ENCODE peak calls at places on chromosomes 4 and X, in seven cellular contexts. One of them, this sample, is unnamed.

GRCh38 chr4:159764343-159764952 is 661.6 kb downstream of the RAPGEF2 start:
- DNase-seq in A549: peak; percentile 8
- DNase-seq in tibial artery: no peak
- DNase-seq in CD8-positive, alpha-beta T cell: no peak
- DNase-seq in progenitor cell of endocrine pancreas: peak; percentile 26
- DNase-seq in foreskin keratinocyte: peak; percentile 62
- DNase-seq in fibroblast of mammary gland: peak; percentile 35
- DNase-seq in this sample: no peak

GRCh38 chrX:42485621-42486020 is 292.3 kb downstream of the PPP1R2C start:
- DNase-seq in foreskin keratinocyte: peak; percentile 20
- DNase-seq in A549: no peak
- DNase-seq in tibial artery: no peak
- DNase-seq in CD8-positive, alpha-beta T cell: no peak
- DNase-seq in fibroblast of mammary gland: peak; percentile 12
- DNase-seq in progenitor cell of endocrine pancreas: no peak
- DNase-seq in this sample: no peak

GRCh38 chr4:67438975-67439374 is 106.3 kb downstream of the CENPC start:
- DNase-seq in foreskin keratinocyte: no peak
- DNase-seq in tibial artery: no peak
- DNase-seq in fibroblast of mammary gland: no peak
- DNase-seq in progenitor cell of endocrine pancreas: no peak
- DNase-seq in CD8-positive, alpha-beta T cell: no peak
- DNase-seq in A549: no peak
- DNase-seq in this sample: no peak

GRCh38 chr4:113718252-113718651 is 43.3 kb downstream of the CAMK2D start:
- DNase-seq in fibroblast of mammary gland: no peak
- DNase-seq in tibial artery: no peak
- DNase-seq in progenitor cell of endocrine pancreas: no peak
- DNase-seq in CD8-positive, alpha-beta T cell: no peak
- DNase-seq in foreskin keratinocyte: no peak
- DNase-seq in A549: no peak
- DNase-seq in this sample: no peak

GRCh38 chr4:39802005-39802404 is 104.1 kb downstream of the UBE2K start:
- DNase-seq in fibroblast of mammary gland: no peak
- DNase-seq in progenitor cell of endocrine pancreas: no peak
- DNase-seq in foreskin keratinocyte: no peak
- DNase-seq in A549: no peak
- DNase-seq in tibial artery: no peak
- DNase-seq in CD8-positive, alpha-beta T cell: no peak
- DNase-seq in this sample: no peak

GRCh38 chrX:25156323-25156722 is 140.6 kb upstream of the ARX start:
- DNase-seq in progenitor cell of endocrine pancreas: no peak
- DNase-seq in foreskin keratinocyte: no peak
- DNase-seq in A549: no peak
- DNase-seq in fibroblast of mammary gland: no peak
- DNase-seq in CD8-positive, alpha-beta T cell: no peak
- DNase-seq in tibial artery: no peak
- DNase-seq in this sample: no peak

GRCh38 chr4:86720508-86721068 is 126.5 kb downstream of the PTPN13 start:
- DNase-seq in A549: no peak
- DNase-seq in tibial artery: no peak
- DNase-seq in CD8-positive, alpha-beta T cell: no peak
- DNase-seq in fibroblast of mammary gland: peak; percentile 19
- DNase-seq in foreskin keratinocyte: peak; percentile 15
- DNase-seq in progenitor cell of endocrine pancreas: no peak
- DNase-seq in this sample: no peak

GRCh38 chr4:107519057-107519456 is 201.0 kb downstream of the PAPSS1 start:
- DNase-seq in CD8-positive, alpha-beta T cell: no peak
- DNase-seq in foreskin keratinocyte: peak; percentile 26
- DNase-seq in tibial artery: no peak
- DNase-seq in progenitor cell of endocrine pancreas: peak; percentile 10
- DNase-seq in A549: no peak
- DNase-seq in fibroblast of mammary gland: peak; percentile 41
- DNase-seq in this sample: no peak

GRCh38 chr4:4960574-4960973 is 58.7 kb downstream of the CYTL1 start:
- DNase-seq in foreskin keratinocyte: no peak
- DNase-seq in fibroblast of mammary gland: no peak
- DNase-seq in progenitor cell of endocrine pancreas: no peak
- DNase-seq in A549: no peak
- DNase-seq in CD8-positive, alpha-beta T cell: no peak
- DNase-seq in tibial artery: no peak
- DNase-seq in this sample: no peak

GRCh38 chrX:154057790-154058189 is 38.1 kb upstream of the IRAK1 start:
- DNase-seq in CD8-positive, alpha-beta T cell: no peak
- DNase-seq in A549: no peak
- DNase-seq in foreskin keratinocyte: no peak
- DNase-seq in tibial artery: no peak
- DNase-seq in fibroblast of mammary gland: no peak
- DNase-seq in progenitor cell of endocrine pancreas: no peak
- DNase-seq in this sample: no peak

GRCh38 chr4:5824635-5825034 is 68.3 kb downstream of the CRMP1 start:
- DNase-seq in tibial artery: no peak
- DNase-seq in foreskin keratinocyte: peak; percentile 16
- DNase-seq in CD8-positive, alpha-beta T cell: no peak
- DNase-seq in progenitor cell of endocrine pancreas: no peak
- DNase-seq in A549: peak; percentile 44
- DNase-seq in fibroblast of mammary gland: peak; percentile 59
- DNase-seq in this sample: no peak

GRCh38 chrX:119981286-119982070 is 37.9 kb upstream of the NKAP start:
- DNase-seq in foreskin keratinocyte: peak; percentile 23
- DNase-seq in tibial artery: no peak
- DNase-seq in A549: no peak
- DNase-seq in progenitor cell of endocrine pancreas: no peak
- DNase-seq in fibroblast of mammary gland: peak; percentile 48
- DNase-seq in CD8-positive, alpha-beta T cell: no peak
- DNase-seq in this sample: no peak

GRCh38 chr4:76690906-76691275 is 207.1 kb downstream of the SOWAHB start:
- DNase-seq in A549: no peak
- DNase-seq in tibial artery: no peak
- DNase-seq in fibroblast of mammary gland: no peak
- DNase-seq in progenitor cell of endocrine pancreas: no peak
- DNase-seq in CD8-positive, alpha-beta T cell: no peak
- DNase-seq in foreskin keratinocyte: no peak
- DNase-seq in this sample: no peak

GRCh38 chr4:173182403-173182802 is 13.8 kb downstream of the GALNT7 start:
- DNase-seq in foreskin keratinocyte: peak; percentile 95
- DNase-seq in fibroblast of mammary gland: peak; percentile 85
- DNase-seq in progenitor cell of endocrine pancreas: no peak
- DNase-seq in tibial artery: no peak
- DNase-seq in CD8-positive, alpha-beta T cell: no peak
- DNase-seq in A549: no peak
- DNase-seq in this sample: no peak

GRCh38 chrX:48468693-48469691 is 1.1 kb downstream of the SLC38A5 start:
- DNase-seq in CD8-positive, alpha-beta T cell: no peak
- DNase-seq in tibial artery: no peak
- DNase-seq in A549: no peak
- DNase-seq in foreskin keratinocyte: no peak
- DNase-seq in fibroblast of mammary gland: no peak
- DNase-seq in progenitor cell of endocrine pancreas: no peak
- DNase-seq in this sample: no peak

GRCh38 chrX:153974003-153974725 is 1.6 kb downstream of the TMEM187 start:
- DNase-seq in CD8-positive, alpha-beta T cell: no peak
- DNase-seq in foreskin keratinocyte: no peak
- DNase-seq in fibroblast of mammary gland: no peak
- DNase-seq in progenitor cell of endocrine pancreas: no peak
- DNase-seq in tibial artery: no peak
- DNase-seq in A549: no peak
- DNase-seq in this sample: peak; percentile 89

GRCh38 chr4:112492321-112492720 is 23.7 kb downstream of the NEUROG2 start:
- DNase-seq in foreskin keratinocyte: no peak
- DNase-seq in progenitor cell of endocrine pancreas: no peak
- DNase-seq in CD8-positive, alpha-beta T cell: no peak
- DNase-seq in A549: no peak
- DNase-seq in fibroblast of mammary gland: no peak
- DNase-seq in tibial artery: no peak
- DNase-seq in this sample: no peak

GRCh38 chr4:5203925-5204324 is 152.6 kb downstream of the STK32B start:
- DNase-seq in CD8-positive, alpha-beta T cell: no peak
- DNase-seq in tibial artery: no peak
- DNase-seq in fibroblast of mammary gland: peak; percentile 18
- DNase-seq in A549: no peak
- DNase-seq in foreskin keratinocyte: no peak
- DNase-seq in progenitor cell of endocrine pancreas: no peak
- DNase-seq in this sample: no peak

GRCh38 chrX:53133400-53133799 is 39.5 kb downstream of the KANTR start:
- DNase-seq in tibial artery: no peak
- DNase-seq in fibroblast of mammary gland: no peak
- DNase-seq in foreskin keratinocyte: peak; percentile 79
- DNase-seq in progenitor cell of endocrine pancreas: no peak
- DNase-seq in A549: no peak
- DNase-seq in CD8-positive, alpha-beta T cell: no peak
- DNase-seq in this sample: no peak

GRCh38 chrX:153622661-153623309 is 23.8 kb upstream of the CCNQ start:
- DNase-seq in tibial artery: no peak
- DNase-seq in CD8-positive, alpha-beta T cell: no peak
- DNase-seq in foreskin keratinocyte: no peak
- DNase-seq in fibroblast of mammary gland: no peak
- DNase-seq in A549: no peak
- DNase-seq in progenitor cell of endocrine pancreas: no peak
- DNase-seq in this sample: no peak

GRCh38 chr4:155543126-155543765 is 123.4 kb upstream of the GUCY1A1 start:
- DNase-seq in foreskin keratinocyte: peak; percentile 68
- DNase-seq in tibial artery: no peak
- DNase-seq in CD8-positive, alpha-beta T cell: no peak
- DNase-seq in A549: no peak
- DNase-seq in progenitor cell of endocrine pancreas: no peak
- DNase-seq in fibroblast of mammary gland: peak; percentile 82
- DNase-seq in this sample: no peak

GRCh38 chrX:10797493-10797892 is 177.1 kb upstream of the MID1 start:
- DNase-seq in A549: no peak
- DNase-seq in progenitor cell of endocrine pancreas: no peak
- DNase-seq in CD8-positive, alpha-beta T cell: no peak
- DNase-seq in fibroblast of mammary gland: peak; percentile 25
- DNase-seq in tibial artery: no peak
- DNase-seq in foreskin keratinocyte: peak; percentile 7
- DNase-seq in this sample: no peak

GRCh38 chr4:16721618-16722291 is 176.7 kb downstream of the LDB2 start:
- DNase-seq in tibial artery: no peak
- DNase-seq in CD8-positive, alpha-beta T cell: no peak
- DNase-seq in fibroblast of mammary gland: peak; percentile 51
- DNase-seq in A549: no peak
- DNase-seq in foreskin keratinocyte: peak; percentile 51
- DNase-seq in progenitor cell of endocrine pancreas: no peak
- DNase-seq in this sample: no peak

GRCh38 chrX:140697618-140698017 is 11.9 kb upstream of the LINC00632 start:
- DNase-seq in fibroblast of mammary gland: no peak
- DNase-seq in foreskin keratinocyte: no peak
- DNase-seq in A549: no peak
- DNase-seq in CD8-positive, alpha-beta T cell: no peak
- DNase-seq in progenitor cell of endocrine pancreas: no peak
- DNase-seq in tibial artery: no peak
- DNase-seq in this sample: no peak

GRCh38 chr4:153748378-153748777 is 11.4 kb downstream of the RNF175 start:
- DNase-seq in foreskin keratinocyte: peak; percentile 97
- DNase-seq in progenitor cell of endocrine pancreas: no peak
- DNase-seq in tibial artery: peak; percentile 85
- DNase-seq in fibroblast of mammary gland: peak; percentile 88
- DNase-seq in A549: peak; percentile 5
- DNase-seq in CD8-positive, alpha-beta T cell: no peak
- DNase-seq in this sample: no peak

GRCh38 chr4:16187455-16187854 is 38.8 kb downstream of the TAPT1 start:
- DNase-seq in foreskin keratinocyte: no peak
- DNase-seq in tibial artery: no peak
- DNase-seq in fibroblast of mammary gland: no peak
- DNase-seq in A549: no peak
- DNase-seq in CD8-positive, alpha-beta T cell: no peak
- DNase-seq in progenitor cell of endocrine pancreas: no peak
- DNase-seq in this sample: no peak

DNA sequence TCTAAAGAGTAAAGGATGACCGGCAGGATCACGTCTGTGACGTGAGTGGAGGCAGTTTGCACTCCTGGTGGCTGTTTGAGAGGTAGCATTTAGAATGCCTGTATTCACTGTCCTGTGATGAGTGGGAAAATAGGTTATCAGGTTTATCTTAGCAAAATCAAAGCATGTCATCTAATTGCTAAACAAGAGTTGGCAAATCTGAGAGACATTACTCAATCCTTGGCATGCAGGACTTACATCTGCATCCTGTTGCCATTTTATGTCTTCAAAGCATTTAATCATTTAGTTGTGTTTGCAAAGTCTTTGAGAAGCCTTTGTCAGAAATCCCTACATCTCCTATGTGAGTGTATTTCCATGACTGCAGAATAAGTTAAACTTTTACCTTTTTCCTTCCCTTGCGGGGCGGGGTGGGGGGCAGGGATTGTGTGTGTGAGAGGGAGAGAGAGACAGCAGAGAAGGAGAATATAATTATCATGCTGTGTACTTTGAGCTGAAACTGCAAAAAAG is 41.4 kb upstream of the MSANTD1 start:
- DNase-seq in foreskin keratinocyte: peak; percentile 9
- DNase-seq in progenitor cell of endocrine pancreas: no peak
- DNase-seq in A549: no peak
- DNase-seq in CD8-positive, alpha-beta T cell: no peak
- DNase-seq in tibial artery: no peak
- DNase-seq in fibroblast of mammary gland: peak; percentile 69
- DNase-seq in this sample: no peak
- TF ChIP-seq CTCF in foreskin keratinocyte: no peak
- TF ChIP-seq CTCF in progenitor cell of endocrine pancreas: peak; percentile 13
- TF ChIP-seq CTCF in A549: no peak
- TF ChIP-seq CTCF in CD8-positive, alpha-beta T cell: no peak
- TF ChIP-seq CTCF in tibial artery: no peak
- TF ChIP-seq CTCF in fibroblast of mammary gland: peak; percentile 2
- TF ChIP-seq CTCF in this sample: no peak

DNA sequence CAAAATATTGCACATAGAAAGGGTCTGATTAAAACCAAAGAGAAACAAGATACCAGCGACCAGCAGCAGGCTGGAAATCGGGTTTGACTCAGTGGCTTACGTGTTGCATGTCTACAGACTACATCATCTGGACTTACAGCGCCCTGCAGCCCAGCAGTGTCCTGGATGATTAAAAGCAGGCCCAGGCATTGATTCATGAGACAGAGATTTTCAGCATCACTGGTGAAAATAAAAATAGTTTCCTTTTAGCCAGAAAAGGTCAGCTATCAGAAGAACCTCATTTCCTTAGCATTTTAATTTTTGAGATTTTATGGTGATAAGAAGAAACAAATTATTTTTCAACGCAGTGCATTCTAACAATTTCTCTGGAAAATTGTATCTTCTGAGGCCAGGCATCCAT is 190.6 kb downstream of the PTTG2 start:
- DNase-seq in progenitor cell of endocrine pancreas: no peak
- DNase-seq in tibial artery: no peak
- DNase-seq in foreskin keratinocyte: no peak
- DNase-seq in A549: no peak
- DNase-seq in CD8-positive, alpha-beta T cell: no peak
- DNase-seq in fibroblast of mammary gland: peak; percentile 95
- DNase-seq in this sample: no peak
- TF ChIP-seq CTCF in progenitor cell of endocrine pancreas: no peak
- TF ChIP-seq CTCF in tibial artery: no peak
- TF ChIP-seq CTCF in foreskin keratinocyte: no peak
- TF ChIP-seq CTCF in A549: no peak
- TF ChIP-seq CTCF in CD8-positive, alpha-beta T cell: no peak
- TF ChIP-seq CTCF in fibroblast of mammary gland: no peak
- TF ChIP-seq CTCF in this sample: no peak

GRCh38 chr4:167014944-167015343 is 219.3 kb downstream of the SPOCK3 start:
- DNase-seq in foreskin keratinocyte: no peak
- DNase-seq in CD8-positive, alpha-beta T cell: no peak
- DNase-seq in progenitor cell of endocrine pancreas: no peak
- DNase-seq in tibial artery: no peak
- DNase-seq in fibroblast of mammary gland: no peak
- DNase-seq in A549: no peak
- DNase-seq in this sample: no peak
- TF ChIP-seq CTCF in foreskin keratinocyte: peak; percentile 29
- TF ChIP-seq CTCF in CD8-positive, alpha-beta T cell: no peak
- TF ChIP-seq CTCF in progenitor cell of endocrine pancreas: no peak
- TF ChIP-seq CTCF in tibial artery: no peak
- TF ChIP-seq CTCF in fibroblast of mammary gland: no peak
- TF ChIP-seq CTCF in A549: no peak
- TF ChIP-seq CTCF in this sample: no peak

GRCh38 chrX:75997692-75998091 is 175.2 kb upstream of the PBDC1 start:
- DNase-seq in fibroblast of mammary gland: no peak
- DNase-seq in progenitor cell of endocrine pancreas: no peak
- DNase-seq in CD8-positive, alpha-beta T cell: no peak
- DNase-seq in tibial artery: no peak
- DNase-seq in foreskin keratinocyte: no peak
- DNase-seq in A549: no peak
- DNase-seq in this sample: no peak
- TF ChIP-seq CTCF in fibroblast of mammary gland: no peak
- TF ChIP-seq CTCF in progenitor cell of endocrine pancreas: no peak
- TF ChIP-seq CTCF in CD8-positive, alpha-beta T cell: no peak
- TF ChIP-seq CTCF in tibial artery: no peak
- TF ChIP-seq CTCF in foreskin keratinocyte: no peak
- TF ChIP-seq CTCF in A549: no peak
- TF ChIP-seq CTCF in this sample: no peak